ENCODE peak calls at places on chromosome 21, in six cellular contexts. One of them, this sample, is unnamed.

GRCh38 chr21:46118305-46118870 is 20.5 kb downstream of the COL6A2 start:
- DNase-seq in breast epithelium: peak; percentile 41
- DNase-seq in stomach: no peak
- DNase-seq in ovary: peak; percentile 27
- DNase-seq in Peyer's patch: no peak
- DNase-seq in adrenal gland: no peak
- DNase-seq in this sample: peak; percentile 72

GRCh38 chr21:35023396-35024070 is 25.6 kb downstream of the RUNX1 start:
- DNase-seq in breast epithelium: no peak
- DNase-seq in stomach: no peak
- DNase-seq in ovary: no peak
- DNase-seq in Peyer's patch: no peak
- DNase-seq in adrenal gland: no peak
- DNase-seq in this sample: no peak

GRCh38 chr21:45989355-45990048 is 7.9 kb downstream of the COL6A1 start:
- DNase-seq in breast epithelium: peak; percentile 46
- DNase-seq in stomach: peak; percentile 21
- DNase-seq in ovary: peak; percentile 29
- DNase-seq in Peyer's patch: no peak
- DNase-seq in adrenal gland: peak; percentile 6
- DNase-seq in this sample: peak; percentile 64

GRCh38 chr21:14900611-14901010 is 164.2 kb downstream of the NRIP1 start:
- DNase-seq in breast epithelium: no peak
- DNase-seq in stomach: no peak
- DNase-seq in ovary: no peak
- DNase-seq in Peyer's patch: no peak
- DNase-seq in adrenal gland: no peak
- DNase-seq in this sample: no peak

GRCh38 chr21:34198232-34199120 is 125.1 kb downstream of the MRPS6 start:
- DNase-seq in breast epithelium: no peak
- DNase-seq in stomach: no peak
- DNase-seq in ovary: no peak
- DNase-seq in Peyer's patch: peak; percentile 22
- DNase-seq in adrenal gland: no peak
- DNase-seq in this sample: no peak

GRCh38 chr21:27329255-27329851 is 362.5 kb upstream of the ADAMTS5 start:
- DNase-seq in breast epithelium: no peak
- DNase-seq in stomach: no peak
- DNase-seq in ovary: no peak
- DNase-seq in Peyer's patch: no peak
- DNase-seq in adrenal gland: no peak
- DNase-seq in this sample: no peak

GRCh38 chr21:26683996-26684395 is 110.9 kb upstream of the CYYR1 start:
- DNase-seq in breast epithelium: no peak
- DNase-seq in stomach: no peak
- DNase-seq in ovary: no peak
- DNase-seq in Peyer's patch: no peak
- DNase-seq in adrenal gland: no peak
- DNase-seq in this sample: no peak

GRCh38 chr21:46079357-46080170 is 18.3 kb upstream of the COL6A2 start:
- DNase-seq in breast epithelium: peak; percentile 49
- DNase-seq in stomach: peak; percentile 24
- DNase-seq in ovary: peak; percentile 24
- DNase-seq in Peyer's patch: no peak
- DNase-seq in adrenal gland: no peak
- DNase-seq in this sample: peak; percentile 8

GRCh38 chr21:46151261-46151988 is 4.0 kb downstream of the FTCD start:
- DNase-seq in breast epithelium: peak; percentile 51
- DNase-seq in stomach: peak; percentile 20
- DNase-seq in ovary: peak; percentile 31
- DNase-seq in Peyer's patch: no peak
- DNase-seq in adrenal gland: peak; percentile 21
- DNase-seq in this sample: peak; percentile 85

GRCh38 chr21:30227633-30228404 is 11.9 kb upstream of the CLDN8 start:
- DNase-seq in breast epithelium: no peak
- DNase-seq in stomach: no peak
- DNase-seq in ovary: peak; percentile 24
- DNase-seq in Peyer's patch: no peak
- DNase-seq in adrenal gland: peak; percentile 58
- DNase-seq in this sample: no peak

GRCh38 chr21:14353712-14354111 is 29.2 kb downstream of the HSPA13 start:
- DNase-seq in breast epithelium: no peak
- DNase-seq in stomach: no peak
- DNase-seq in ovary: no peak
- DNase-seq in Peyer's patch: no peak
- DNase-seq in adrenal gland: no peak
- DNase-seq in this sample: no peak

GRCh38 chr21:45778686-45779085 is 135.2 kb downstream of the PCBP3 start:
- DNase-seq in breast epithelium: no peak
- DNase-seq in stomach: no peak
- DNase-seq in ovary: no peak
- DNase-seq in Peyer's patch: no peak
- DNase-seq in adrenal gland: no peak
- DNase-seq in this sample: no peak

GRCh38 chr21:34836103-34836932 is 167.5 kb downstream of the CLIC6 start:
- DNase-seq in breast epithelium: no peak
- DNase-seq in stomach: peak; percentile 71
- DNase-seq in ovary: peak; percentile 70
- DNase-seq in Peyer's patch: no peak
- DNase-seq in adrenal gland: peak; percentile 88
- DNase-seq in this sample: no peak

GRCh38 chr21:31894441-31894840 is 21.6 kb downstream of the HUNK start:
- DNase-seq in breast epithelium: no peak
- DNase-seq in stomach: no peak
- DNase-seq in ovary: no peak
- DNase-seq in Peyer's patch: no peak
- DNase-seq in adrenal gland: no peak
- DNase-seq in this sample: no peak
- H3K4me1 ChIP-seq in breast epithelium: no peaks in the 10 kb centered on the region
- H3K4me1 ChIP-seq in stomach: no peaks in the 10 kb centered on the region
- H3K4me1 ChIP-seq in ovary: no peaks in the 10 kb centered on the region
- H3K4me1 ChIP-seq in Peyer's patch: peaks cover 11% of the 10 kb centered on the region
- H3K4me1 ChIP-seq in adrenal gland: no peaks in the 10 kb centered on the region
- H3K4me1 ChIP-seq in this sample: no peaks in the 10 kb centered on the region

DNA sequence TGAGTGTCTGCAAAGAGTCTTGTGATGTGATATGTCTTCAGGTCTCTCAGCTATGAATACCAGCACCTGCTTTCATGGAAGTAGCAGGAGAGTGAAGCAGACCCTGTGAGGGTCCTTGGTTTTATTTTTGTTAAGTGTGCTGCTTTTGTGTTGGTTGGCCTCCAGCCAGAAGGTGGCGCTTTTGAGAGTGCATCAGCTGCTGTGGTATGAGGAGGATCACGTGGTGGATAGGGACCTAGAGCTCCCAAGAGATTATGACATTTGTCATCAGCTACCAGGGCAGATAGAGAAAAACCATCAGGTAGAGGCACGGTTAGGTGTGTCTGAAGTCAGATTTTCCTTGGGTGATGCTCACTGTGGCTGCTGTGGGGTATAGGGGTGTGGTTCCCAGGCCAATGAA is 1232.1 kb downstream of the MRPL39 start:
- DNase-seq in breast epithelium: no peak
- DNase-seq in stomach: no peak
- DNase-seq in ovary: no peak
- DNase-seq in Peyer's patch: no peak
- DNase-seq in adrenal gland: no peak
- DNase-seq in this sample: no peak
- TF ChIP-seq CTCF in breast epithelium: no peak
- TF ChIP-seq CTCF in stomach: no peak
- TF ChIP-seq CTCF in ovary: no peak
- TF ChIP-seq CTCF in Peyer's patch: no peak
- TF ChIP-seq CTCF in adrenal gland: no peak
- TF ChIP-seq CTCF in this sample: no peak

GRCh38 chr21:43687566-43688395 is 28.4 kb downstream of the RRP1B start:
- DNase-seq in breast epithelium: no peak
- DNase-seq in stomach: no peak
- DNase-seq in ovary: no peak
- DNase-seq in Peyer's patch: peak; percentile 20
- DNase-seq in adrenal gland: no peak
- DNase-seq in this sample: peak; percentile 61

GRCh38 chr21:43688906-43689305 is 29.5 kb downstream of the RRP1B start:
- DNase-seq in breast epithelium: no peak
- DNase-seq in stomach: no peak
- DNase-seq in ovary: no peak
- DNase-seq in Peyer's patch: no peak
- DNase-seq in adrenal gland: no peak
- DNase-seq in this sample: no peak

GRCh38 chr21:43691086-43691795 is 27.7 kb upstream of the PDXK start:
- DNase-seq in breast epithelium: no peak
- DNase-seq in stomach: no peak
- DNase-seq in ovary: no peak
- DNase-seq in Peyer's patch: no peak
- DNase-seq in adrenal gland: no peak
- DNase-seq in this sample: no peak

GRCh38 chr21:43690346-43690745 is 28.6 kb upstream of the PDXK start:
- DNase-seq in breast epithelium: no peak
- DNase-seq in stomach: no peak
- DNase-seq in ovary: no peak
- DNase-seq in Peyer's patch: no peak
- DNase-seq in adrenal gland: no peak
- DNase-seq in this sample: no peak

DNA sequence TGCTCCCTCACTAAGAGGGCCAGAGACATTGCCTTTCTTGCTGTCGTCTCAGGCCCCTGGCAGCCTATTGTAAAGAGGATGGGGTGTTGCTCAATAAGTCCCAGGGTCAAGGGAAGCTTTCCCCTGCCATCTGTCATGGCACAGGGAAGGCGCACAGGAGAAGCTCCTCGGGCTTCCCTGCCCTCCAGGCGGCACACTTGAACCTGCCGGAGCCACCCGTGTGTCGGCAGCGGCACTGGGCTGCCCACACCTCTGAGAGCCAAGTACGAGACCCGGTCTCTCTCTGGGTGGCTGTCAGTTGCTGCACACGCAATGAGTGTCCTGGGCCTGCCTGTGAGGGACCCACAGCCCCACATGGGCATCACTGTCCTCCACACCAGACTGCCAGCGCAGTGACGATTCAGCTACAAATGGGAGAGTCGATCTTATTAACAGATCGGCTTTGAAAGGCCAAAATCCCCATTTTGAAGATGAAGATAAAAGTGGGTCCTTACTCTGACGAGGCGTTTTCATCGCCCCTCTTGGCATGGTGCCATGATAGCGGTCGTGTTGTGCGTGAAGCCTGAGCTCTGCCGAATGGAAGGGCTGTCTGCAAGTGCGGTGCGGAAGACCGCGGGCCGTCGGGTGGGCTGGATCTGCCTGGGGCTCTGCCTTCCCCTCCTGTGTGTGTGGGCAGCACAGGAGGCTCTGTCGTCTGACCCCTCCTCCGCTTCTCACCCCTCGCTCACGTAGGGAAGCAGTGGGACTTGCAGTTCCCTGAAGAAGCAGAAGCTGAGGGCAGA is 29.2 kb upstream of the PDXK start:
- DNase-seq in breast epithelium: no peak
- DNase-seq in stomach: no peak
- DNase-seq in ovary: no peak
- DNase-seq in Peyer's patch: no peak
- DNase-seq in adrenal gland: no peak
- DNase-seq in this sample: no peak
- TF ChIP-seq POLR2A in breast epithelium: no peak
- TF ChIP-seq POLR2A in stomach: no peak
- TF ChIP-seq POLR2A in ovary: no peak
- TF ChIP-seq POLR2A in Peyer's patch: no peak
- TF ChIP-seq POLR2A in adrenal gland: no peak
- TF ChIP-seq POLR2A in this sample: no peak

GRCh38 chr21:42311816-42312625 is 3.2 kb downstream of the TFF3 start:
- DNase-seq in breast epithelium: no peak
- DNase-seq in stomach: no peak
- DNase-seq in ovary: no peak
- DNase-seq in Peyer's patch: no peak
- DNase-seq in adrenal gland: no peak
- DNase-seq in this sample: no peak
- H3K4me1 ChIP-seq in breast epithelium: no peaks in the 10 kb centered on the region
- H3K4me1 ChIP-seq in stomach: peaks cover 36% of the 10 kb centered on the region
- H3K4me1 ChIP-seq in ovary: peaks cover 1% of the 10 kb centered on the region
- H3K4me1 ChIP-seq in Peyer's patch: peaks cover 42% of the 10 kb centered on the region
- H3K4me1 ChIP-seq in adrenal gland: no peaks in the 10 kb centered on the region
- H3K4me1 ChIP-seq in this sample: peaks cover 14% of the 10 kb centered on the region